ENCODE peak calls at places on chromosomes 6 and 20, in ten cellular contexts. One of them, this sample, is unnamed. For H3K27me3, the result is how much of the 10 kb centered on the place peaks cover.

GRCh38 chr6:158653577-158654354 is 3.9 kb downstream of the SYTL3 start:
- DNase-seq in endothelial cell of umbilical vein: no peak
- DNase-seq in WERI-Rb-1: no peak
- DNase-seq in brain microvascular endothelial cell: no peak
- DNase-seq in fibroblast of lung: peak
- DNase-seq in HepG2: no peak
- DNase-seq in lung: no peak
- DNase-seq in uterus: no peak
- DNase-seq in MM.1S: peak
- DNase-seq in stomach: peak
- DNase-seq in this sample: peak

GRCh38 chr6:148811472-148811871 is 64.6 kb downstream of the UST start:
- DNase-seq in uterus: no peak
- DNase-seq in HepG2: no peak
- DNase-seq in MM.1S: no peak
- DNase-seq in stomach: no peak
- DNase-seq in lung: no peak
- DNase-seq in endothelial cell of umbilical vein: no peak
- DNase-seq in fibroblast of lung: no peak
- DNase-seq in WERI-Rb-1: no peak
- DNase-seq in brain microvascular endothelial cell: no peak
- DNase-seq in this sample: no peak

GRCh38 chr20:10523438-10523837 is 88.3 kb downstream of the SLX4IP start:
- DNase-seq in fibroblast of lung: no peak
- DNase-seq in WERI-Rb-1: no peak
- DNase-seq in endothelial cell of umbilical vein: no peak
- DNase-seq in brain microvascular endothelial cell: no peak
- DNase-seq in lung: no peak
- DNase-seq in uterus: peak
- DNase-seq in MM.1S: no peak
- DNase-seq in HepG2: no peak
- DNase-seq in stomach: no peak
- DNase-seq in this sample: no peak

GRCh38 chr6:44489912-44490604 is 102.6 kb downstream of the CDC5L start:
- DNase-seq in HepG2: no peak
- DNase-seq in uterus: peak
- DNase-seq in endothelial cell of umbilical vein: peak
- DNase-seq in stomach: no peak
- DNase-seq in brain microvascular endothelial cell: peak
- DNase-seq in WERI-Rb-1: no peak
- DNase-seq in lung: no peak
- DNase-seq in fibroblast of lung: peak
- DNase-seq in MM.1S: no peak
- DNase-seq in this sample: no peak

GRCh38 chr6:148758492-148758891 is 11.7 kb downstream of the UST start:
- DNase-seq in lung: peak
- DNase-seq in endothelial cell of umbilical vein: no peak
- DNase-seq in uterus: no peak
- DNase-seq in MM.1S: peak
- DNase-seq in brain microvascular endothelial cell: no peak
- DNase-seq in WERI-Rb-1: no peak
- DNase-seq in fibroblast of lung: no peak
- DNase-seq in stomach: no peak
- DNase-seq in HepG2: no peak
- DNase-seq in this sample: peak

GRCh38 chr6:14165091-14165490 is 47.5 kb downstream of the CD83 start:
- DNase-seq in endothelial cell of umbilical vein: no peak
- DNase-seq in brain microvascular endothelial cell: peak
- DNase-seq in uterus: no peak
- DNase-seq in lung: no peak
- DNase-seq in WERI-Rb-1: no peak
- DNase-seq in fibroblast of lung: peak
- DNase-seq in HepG2: no peak
- DNase-seq in MM.1S: no peak
- DNase-seq in stomach: no peak
- DNase-seq in this sample: no peak

GRCh38 chr6:94052754-94053153 is 633.4 kb upstream of the EPHA7 start:
- DNase-seq in brain microvascular endothelial cell: peak
- DNase-seq in endothelial cell of umbilical vein: no peak
- DNase-seq in stomach: no peak
- DNase-seq in HepG2: no peak
- DNase-seq in lung: no peak
- DNase-seq in uterus: no peak
- DNase-seq in MM.1S: peak
- DNase-seq in WERI-Rb-1: no peak
- DNase-seq in fibroblast of lung: peak
- DNase-seq in this sample: no peak

GRCh38 chr20:63873477-63873971 is 8.5 kb downstream of the TPD52L2 start:
- DNase-seq in MM.1S: no peak
- DNase-seq in lung: peak
- DNase-seq in HepG2: no peak
- DNase-seq in fibroblast of lung: peak
- DNase-seq in brain microvascular endothelial cell: peak
- DNase-seq in endothelial cell of umbilical vein: peak
- DNase-seq in uterus: peak
- DNase-seq in WERI-Rb-1: no peak
- DNase-seq in stomach: no peak
- DNase-seq in this sample: no peak

GRCh38 chr20:49891486-49891885 is 23.8 kb downstream of the SPATA2 start:
- DNase-seq in HepG2: no peak
- DNase-seq in fibroblast of lung: no peak
- DNase-seq in endothelial cell of umbilical vein: no peak
- DNase-seq in MM.1S: no peak
- DNase-seq in stomach: no peak
- DNase-seq in brain microvascular endothelial cell: no peak
- DNase-seq in WERI-Rb-1: no peak
- DNase-seq in uterus: no peak
- DNase-seq in lung: no peak
- DNase-seq in this sample: no peak

GRCh38 chr20:49890651-49891361 is 24.5 kb downstream of the SPATA2 start:
- DNase-seq in endothelial cell of umbilical vein: peak
- DNase-seq in lung: no peak
- DNase-seq in fibroblast of lung: no peak
- DNase-seq in stomach: no peak
- DNase-seq in brain microvascular endothelial cell: peak
- DNase-seq in uterus: peak
- DNase-seq in WERI-Rb-1: peak
- DNase-seq in MM.1S: no peak
- DNase-seq in HepG2: no peak
- DNase-seq in this sample: no peak

GRCh38 chr20:49892260-49893216 is 22.8 kb downstream of the SPATA2 start:
- DNase-seq in endothelial cell of umbilical vein: no peak
- DNase-seq in brain microvascular endothelial cell: no peak
- DNase-seq in stomach: no peak
- DNase-seq in HepG2: no peak
- DNase-seq in uterus: no peak
- DNase-seq in WERI-Rb-1: no peak
- DNase-seq in lung: no peak
- DNase-seq in MM.1S: no peak
- DNase-seq in fibroblast of lung: no peak
- DNase-seq in this sample: no peak

GRCh38 chr20:49894073-49894470 is 21.3 kb downstream of the SPATA2 start:
- DNase-seq in brain microvascular endothelial cell: no peak
- DNase-seq in stomach: no peak
- DNase-seq in WERI-Rb-1: no peak
- DNase-seq in HepG2: no peak
- DNase-seq in endothelial cell of umbilical vein: no peak
- DNase-seq in MM.1S: no peak
- DNase-seq in lung: no peak
- DNase-seq in uterus: no peak
- DNase-seq in fibroblast of lung: no peak
- DNase-seq in this sample: no peak

DNA sequence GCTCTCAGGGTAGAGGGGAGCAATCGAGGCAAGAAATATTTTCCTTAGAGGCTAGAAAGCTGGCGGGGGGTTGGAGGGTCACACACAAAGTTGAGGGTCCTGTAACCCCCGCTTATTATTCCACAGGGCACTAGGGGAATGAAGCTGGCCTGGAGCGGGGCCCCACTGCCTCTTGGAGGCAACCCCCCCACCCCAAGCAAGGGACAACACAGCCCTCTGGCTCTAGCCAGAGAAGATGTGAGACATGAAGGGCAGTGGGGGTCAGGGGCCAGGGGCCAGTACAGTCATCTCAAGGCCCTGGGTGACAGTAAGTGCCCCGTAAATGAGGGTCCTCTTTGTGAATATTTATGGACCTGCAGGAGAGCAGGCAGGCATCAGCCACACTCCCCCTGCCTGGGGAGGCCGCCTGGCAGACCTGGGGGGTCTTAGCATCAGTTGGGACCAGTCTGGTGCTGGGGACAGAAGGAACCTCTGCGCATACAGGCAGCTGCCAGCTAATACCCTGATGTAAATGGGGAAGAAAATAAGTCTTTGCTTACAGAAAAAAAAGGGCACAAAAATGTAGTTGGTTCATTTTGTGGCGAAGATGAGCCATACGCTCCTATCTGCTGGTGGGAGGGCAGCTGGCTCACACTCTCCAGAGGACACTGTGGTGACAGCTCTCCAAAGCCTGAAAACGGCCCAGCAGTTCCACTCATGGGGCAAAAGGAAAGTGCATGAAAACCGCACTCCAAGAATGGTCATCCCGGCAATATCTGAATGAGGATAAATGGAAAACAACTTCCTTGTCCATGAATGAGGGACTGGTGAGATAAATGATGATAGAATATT is 21.9 kb downstream of the SPATA2 start:
- DNase-seq in HepG2: no peak
- DNase-seq in brain microvascular endothelial cell: no peak
- DNase-seq in lung: no peak
- DNase-seq in stomach: no peak
- DNase-seq in endothelial cell of umbilical vein: no peak
- DNase-seq in uterus: no peak
- DNase-seq in MM.1S: no peak
- DNase-seq in fibroblast of lung: no peak
- DNase-seq in WERI-Rb-1: no peak
- DNase-seq in this sample: no peak
- H3K4me3 ChIP-seq in HepG2: no peak
- H3K4me3 ChIP-seq in brain microvascular endothelial cell: no peak
- H3K4me3 ChIP-seq in lung: no peak
- H3K4me3 ChIP-seq in stomach: no peak
- H3K4me3 ChIP-seq in endothelial cell of umbilical vein: no peak
- H3K4me3 ChIP-seq in uterus: no peak
- H3K4me3 ChIP-seq in MM.1S: no peak
- H3K4me3 ChIP-seq in fibroblast of lung: no peak
- H3K4me3 ChIP-seq in WERI-Rb-1: no peak
- H3K4me3 ChIP-seq in this sample: peak

GRCh38 chr6:52548353-52548713 is 28.5 kb downstream of the TRAM2 start:
- DNase-seq in MM.1S: no peak
- DNase-seq in stomach: no peak
- DNase-seq in lung: no peak
- DNase-seq in fibroblast of lung: no peak
- DNase-seq in endothelial cell of umbilical vein: no peak
- DNase-seq in uterus: no peak
- DNase-seq in HepG2: no peak
- DNase-seq in brain microvascular endothelial cell: no peak
- DNase-seq in WERI-Rb-1: no peak
- DNase-seq in this sample: no peak

GRCh38 chr6:52550014-52550575 is 26.8 kb downstream of the TRAM2 start:
- DNase-seq in lung: no peak
- DNase-seq in fibroblast of lung: no peak
- DNase-seq in endothelial cell of umbilical vein: peak
- DNase-seq in MM.1S: no peak
- DNase-seq in brain microvascular endothelial cell: no peak
- DNase-seq in uterus: no peak
- DNase-seq in WERI-Rb-1: no peak
- DNase-seq in stomach: no peak
- DNase-seq in HepG2: no peak
- DNase-seq in this sample: no peak

GRCh38 chr6:52547647-52548352 is 29.1 kb downstream of the TRAM2 start:
- DNase-seq in lung: no peak
- DNase-seq in fibroblast of lung: peak
- DNase-seq in stomach: no peak
- DNase-seq in MM.1S: no peak
- DNase-seq in brain microvascular endothelial cell: peak
- DNase-seq in HepG2: peak
- DNase-seq in endothelial cell of umbilical vein: no peak
- DNase-seq in uterus: no peak
- DNase-seq in WERI-Rb-1: no peak
- DNase-seq in this sample: no peak

GRCh38 chr6:52548999-52549398 is 27.9 kb downstream of the TRAM2 start:
- DNase-seq in fibroblast of lung: no peak
- DNase-seq in uterus: no peak
- DNase-seq in stomach: no peak
- DNase-seq in MM.1S: no peak
- DNase-seq in WERI-Rb-1: no peak
- DNase-seq in HepG2: no peak
- DNase-seq in lung: no peak
- DNase-seq in endothelial cell of umbilical vein: no peak
- DNase-seq in brain microvascular endothelial cell: no peak
- DNase-seq in this sample: no peak

DNA sequence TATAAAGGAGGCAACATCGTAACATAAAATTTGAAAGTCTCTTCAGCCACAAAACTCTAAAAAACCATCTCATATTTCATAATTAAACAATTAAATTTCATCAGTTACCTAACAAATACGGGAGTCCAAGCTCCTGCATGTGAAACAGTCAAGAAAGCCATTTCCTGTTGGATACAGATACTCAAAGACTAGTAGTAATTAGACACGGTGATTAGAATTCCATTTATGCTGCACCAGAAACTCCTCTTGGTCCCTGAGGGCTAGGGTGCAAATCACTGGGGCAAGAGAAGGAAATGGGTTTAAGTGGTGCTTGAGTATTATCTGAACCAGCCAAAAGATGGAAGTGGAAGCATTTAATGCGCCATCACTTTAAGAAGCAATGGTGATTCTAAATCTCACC is 27.4 kb downstream of the TRAM2 start:
- DNase-seq in WERI-Rb-1: no peak
- DNase-seq in uterus: no peak
- DNase-seq in MM.1S: no peak
- DNase-seq in fibroblast of lung: no peak
- DNase-seq in endothelial cell of umbilical vein: peak
- DNase-seq in HepG2: no peak
- DNase-seq in lung: no peak
- DNase-seq in stomach: no peak
- DNase-seq in brain microvascular endothelial cell: no peak
- DNase-seq in this sample: no peak
- TF ChIP-seq CTCF in WERI-Rb-1: no peak
- TF ChIP-seq CTCF in uterus: no peak
- TF ChIP-seq CTCF in MM.1S: no peak
- TF ChIP-seq CTCF in fibroblast of lung: no peak
- TF ChIP-seq CTCF in endothelial cell of umbilical vein: no peak
- TF ChIP-seq CTCF in HepG2: no peak
- TF ChIP-seq CTCF in lung: no peak
- TF ChIP-seq CTCF in stomach: no peak
- TF ChIP-seq CTCF in brain microvascular endothelial cell: no peak
- TF ChIP-seq CTCF in this sample: no peak

GRCh38 chr6:84762941-84763396 is 1.4 kb downstream of the TBX18 start:
- DNase-seq in WERI-Rb-1: peak
- DNase-seq in endothelial cell of umbilical vein: peak
- DNase-seq in lung: no peak
- DNase-seq in HepG2: no peak
- DNase-seq in uterus: no peak
- DNase-seq in brain microvascular endothelial cell: no peak
- DNase-seq in fibroblast of lung: no peak
- DNase-seq in stomach: no peak
- DNase-seq in MM.1S: no peak
- DNase-seq in this sample: no peak
- H3K27me3 ChIP-seq in WERI-Rb-1: under half
- H3K27me3 ChIP-seq in endothelial cell of umbilical vein: under half
- H3K27me3 ChIP-seq in lung: under half
- H3K27me3 ChIP-seq in HepG2: under half
- H3K27me3 ChIP-seq in uterus: half or more
- H3K27me3 ChIP-seq in brain microvascular endothelial cell: under half
- H3K27me3 ChIP-seq in fibroblast of lung: under half
- H3K27me3 ChIP-seq in stomach: under half
- H3K27me3 ChIP-seq in MM.1S: under half
- H3K27me3 ChIP-seq in this sample: under half

GRCh38 chr6:131059486-131059885 is 3.6 kb downstream of the EPB41L2 start:
- DNase-seq in lung: no peak
- DNase-seq in endothelial cell of umbilical vein: no peak
- DNase-seq in WERI-Rb-1: no peak
- DNase-seq in fibroblast of lung: peak
- DNase-seq in HepG2: no peak
- DNase-seq in stomach: no peak
- DNase-seq in uterus: no peak
- DNase-seq in MM.1S: no peak
- DNase-seq in brain microvascular endothelial cell: peak
- DNase-seq in this sample: no peak

GRCh38 chr6:131061771-131062160 is 1.3 kb downstream of the EPB41L2 start:
- DNase-seq in HepG2: no peak
- DNase-seq in brain microvascular endothelial cell: no peak
- DNase-seq in endothelial cell of umbilical vein: no peak
- DNase-seq in WERI-Rb-1: no peak
- DNase-seq in lung: no peak
- DNase-seq in fibroblast of lung: no peak
- DNase-seq in uterus: no peak
- DNase-seq in stomach: no peak
- DNase-seq in MM.1S: no peak
- DNase-seq in this sample: peak

GRCh38 chr6:131062245-131063027 is 609 bp downstream of the EPB41L2 start:
- DNase-seq in WERI-Rb-1: peak
- DNase-seq in lung: no peak
- DNase-seq in stomach: peak
- DNase-seq in endothelial cell of umbilical vein: peak
- DNase-seq in uterus: peak
- DNase-seq in MM.1S: peak
- DNase-seq in brain microvascular endothelial cell: no peak
- DNase-seq in HepG2: no peak
- DNase-seq in fibroblast of lung: no peak
- DNase-seq in this sample: peak

GRCh38 chr6:131060311-131060710 is 2.7 kb downstream of the EPB41L2 start:
- DNase-seq in stomach: no peak
- DNase-seq in HepG2: no peak
- DNase-seq in brain microvascular endothelial cell: no peak
- DNase-seq in endothelial cell of umbilical vein: no peak
- DNase-seq in lung: no peak
- DNase-seq in WERI-Rb-1: no peak
- DNase-seq in fibroblast of lung: no peak
- DNase-seq in MM.1S: no peak
- DNase-seq in uterus: no peak
- DNase-seq in this sample: peak

GRCh38 chr6:131061041-131061770 is 1.8 kb downstream of the EPB41L2 start:
- DNase-seq in lung: no peak
- DNase-seq in endothelial cell of umbilical vein: peak
- DNase-seq in fibroblast of lung: peak
- DNase-seq in HepG2: peak
- DNase-seq in WERI-Rb-1: no peak
- DNase-seq in stomach: no peak
- DNase-seq in uterus: no peak
- DNase-seq in MM.1S: no peak
- DNase-seq in brain microvascular endothelial cell: no peak
- DNase-seq in this sample: peak
- H3K4me3 ChIP-seq in lung: peak
- H3K4me3 ChIP-seq in endothelial cell of umbilical vein: no peak
- H3K4me3 ChIP-seq in fibroblast of lung: peak
- H3K4me3 ChIP-seq in HepG2: peak
- H3K4me3 ChIP-seq in WERI-Rb-1: no peak
- H3K4me3 ChIP-seq in stomach: peak
- H3K4me3 ChIP-seq in uterus: peak
- H3K4me3 ChIP-seq in MM.1S: no peak
- H3K4me3 ChIP-seq in brain microvascular endothelial cell: peak
- H3K4me3 ChIP-seq in this sample: peak